ENCODE peak calls at places on chromosomes 11 and 22, in six cellular contexts. F, Z, W, U, J and A are unnamed samples.

GRCh38 chr22:37768273-37768672 is 39.5 kb upstream of the GCAT start:
- DNase-seq in U (peak; percentile 69), J (no peak), W (no peak), F (no peak), Z (no peak), A (no peak)

GRCh38 chr11:123590296-123590912 is 64.0 kb downstream of the SCN3B start:
- DNase-seq in U (no peak), W (peak; percentile 20), Z (no peak), J (no peak), F (no peak), A (peak; percentile 72)

GRCh38 chr11:197741-198235 is 4.9 kb downstream of the SCGB1C1 start:
- DNase-seq in F (peak; percentile 31), W (no peak), U (peak; percentile 25), J (no peak), Z (no peak), A (no peak)

GRCh38 chr11:21514298-21514697 is 678.6 kb upstream of the ANO5 start:
- DNase-seq in W (no peak), U (peak; percentile 67), F (peak; percentile 54), Z (no peak), J (peak; percentile 53), A (no peak)

GRCh38 chr11:115496892-115497291 is 7.3 kb downstream of the CADM1 start:
- DNase-seq in W (no peak), U (no peak), J (no peak), Z (no peak), F (no peak), A (no peak)

GRCh38 chr11:65437436-65438227 is 15.0 kb downstream of the NEAT1 start:
- DNase-seq in Z (no peak), J (no peak), F (no peak), W (no peak), U (no peak), A (no peak)

GRCh38 chr11:61890536-61891330 is 612 bp downstream of the FADS3 start:
- DNase-seq in F (peak; percentile 73), W (peak; percentile 57), Z (peak; percentile 61), U (peak; percentile 80), J (peak; percentile 69), A (peak; percentile 74)

GRCh38 chr22:22689621-22690345 is 45.4 kb downstream of the GGTLC2 start:
- DNase-seq in Z (no peak), F (no peak), J (no peak), U (no peak), W (no peak), A (no peak)

GRCh38 chr11:134341805-134342571 is 10.2 kb downstream of the GLB1L2 start:
- DNase-seq in Z (no peak), F (no peak), J (no peak), W (no peak), U (no peak), A (no peak)

GRCh38 chr11:33690290-33691050 is 10.2 kb downstream of the C11orf91 start:
- DNase-seq in J (no peak), F (no peak), W (peak; percentile 97), Z (no peak), U (no peak), A (peak; percentile 89)

GRCh38 chr11:109076870-109077269 is 345.1 kb upstream of the C11orf87 start:
- DNase-seq in W (no peak), J (no peak), U (no peak), Z (no peak), F (no peak), A (peak; percentile 11)

GRCh38 chr22:23531966-23532735 is 47.9 kb downstream of the IGLL1 start:
- DNase-seq in W (no peak), Z (no peak), U (peak; percentile 45), J (no peak), F (peak; percentile 41), A (no peak)

GRCh38 chr11:112751312-112751711 is 209.9 kb upstream of the NCAM1 start:
- DNase-seq in W (no peak), F (no peak), J (no peak), U (no peak), Z (no peak), A (no peak)

GRCh38 chr11:368414-369335 is 624 bp upstream of the B4GALNT4 start:
- DNase-seq in F (no peak), J (peak; percentile 70), Z (no peak), W (peak; percentile 7), U (peak; percentile 73), A (no peak)

GRCh38 chr11:61913699-61914395 is 3.5 kb downstream of the RAB3IL1 start:
- DNase-seq in J (no peak), U (no peak), W (no peak), F (no peak), Z (no peak), A (no peak)

GRCh38 chr22:29305836-29306174 is 645 bp upstream of the GAS2L1 start:
- DNase-seq in Z (no peak), J (no peak), F (no peak), U (no peak), W (no peak), A (no peak)

GRCh38 chr22:30196141-30196866 is 50.3 kb downstream of the LIF start:
- DNase-seq in U (peak; percentile 90), W (peak; percentile 100), F (no peak), J (peak; percentile 52), Z (peak; percentile 64), A (peak; percentile 98)

GRCh38 chr22:46537221-46537945 is at the start of gene CELSR1:
- DNase-seq in U (peak; percentile 87), F (no peak), W (no peak), Z (peak; percentile 66), J (peak; percentile 84), A (peak; percentile 74)

GRCh38 chr11:17750013-17750816 is 15.6 kb downstream of the KCNC1 start:
- DNase-seq in J (peak; percentile 30), Z (no peak), U (no peak), W (no peak), F (peak; percentile 34), A (no peak)

GRCh38 chr11:11740081-11740702 is 101.6 kb upstream of the USP47 start:
- DNase-seq in W (no peak), J (no peak), Z (no peak), F (no peak), U (no peak), A (no peak)

GRCh38 chr22:36333632-36334031 is 54.1 kb downstream of the MYH9 start:
- DNase-seq in W (no peak), Z (no peak), F (no peak), U (no peak), J (no peak), A (no peak)

GRCh38 chr22:40213478-40213877 is 35.8 kb downstream of the TNRC6B start:
- DNase-seq in J (no peak), F (no peak), U (no peak), Z (no peak), W (no peak), A (no peak)

GRCh38 chr22:41857160-41857859 is 24.4 kb downstream of the SREBF2 start:
- DNase-seq in J (peak; percentile 76), F (no peak), W (peak; percentile 41), Z (peak; percentile 56), U (peak; percentile 91), A (peak; percentile 94)

GRCh38 chr11:44573333-44573732 is 7.9 kb downstream of the CD82 start:
- DNase-seq in U (no peak), F (no peak), J (no peak), Z (no peak), W (no peak), A (no peak)

GRCh38 chr11:17613428-17613962 is 66.4 kb downstream of the OTOG start:
- DNase-seq in F (peak; percentile 43), U (no peak), Z (no peak), J (no peak), W (no peak), A (no peak)

GRCh38 chr22:33831207-33831606 is 89.1 kb downstream of the LARGE1 start:
- DNase-seq in J (no peak), F (no peak), Z (no peak), W (no peak), U (no peak), A (no peak)

GRCh38 chr22:31130873-31131272 is 8.1 kb downstream of the INPP5J start:
- DNase-seq in Z (no peak), F (no peak), W (no peak), J (no peak), U (peak; percentile 31), A (no peak)

DNA sequence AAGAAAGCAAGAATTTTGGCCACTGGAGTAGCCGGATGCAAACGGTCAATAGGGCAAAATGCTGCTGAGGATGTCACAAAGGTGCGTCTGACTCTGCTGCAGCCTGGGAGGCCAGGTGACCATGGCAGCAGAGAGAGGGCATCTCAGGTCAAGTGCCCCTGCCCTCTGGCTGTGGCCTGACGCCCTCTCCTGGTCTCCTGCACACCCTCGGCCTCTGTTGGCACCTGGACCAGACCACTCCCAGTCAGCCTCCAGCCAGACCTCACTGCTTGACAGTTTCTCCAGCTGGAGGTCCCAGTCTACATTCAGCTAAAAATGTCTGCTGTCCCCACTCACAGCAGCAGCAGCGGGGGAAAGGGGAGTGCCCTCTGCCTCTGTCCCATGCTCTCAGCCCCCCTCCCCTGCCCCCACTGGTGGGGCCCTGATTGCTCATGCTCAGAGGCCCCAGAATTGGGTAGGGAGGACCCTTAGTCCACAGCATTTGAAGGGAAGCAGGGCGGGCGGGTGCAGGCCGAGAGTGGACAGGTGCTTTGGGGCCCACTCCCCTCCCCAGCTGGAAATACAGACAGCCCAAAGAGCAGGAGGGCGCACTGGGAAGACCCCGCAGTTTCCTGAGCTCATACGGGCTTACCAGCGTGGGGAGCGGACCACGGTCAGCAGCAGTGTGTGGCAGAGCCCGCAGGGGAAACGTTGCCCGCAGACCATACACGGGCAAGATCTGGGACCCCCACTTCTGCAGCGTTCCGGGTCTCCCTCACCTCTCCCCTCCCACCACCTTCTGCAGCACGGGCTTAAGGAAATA is 1.6 kb upstream of the BRSK2 start:
- DNase-seq in F (peak; percentile 62), J (peak; percentile 27), Z (no peak), W (no peak), U (peak; percentile 82), A (peak; percentile 13)
- TF ChIP-seq CTCF in F (no peak), J (no peak), Z (no peak), W (no peak), U (peak; percentile 65), A (no peak)

GRCh38 chr11:60485987-60486386 is 6.6 kb upstream of the MS4A12 start:
- DNase-seq in J (peak; percentile 7), W (no peak), U (peak; percentile 80), F (no peak), Z (peak; percentile 89), A (peak; percentile 5)
- TF ChIP-seq CTCF in J (no peak), W (peak; percentile 20), U (peak; percentile 89), F (peak; percentile 30), Z (peak; percentile 87), A (no peak)

DNA sequence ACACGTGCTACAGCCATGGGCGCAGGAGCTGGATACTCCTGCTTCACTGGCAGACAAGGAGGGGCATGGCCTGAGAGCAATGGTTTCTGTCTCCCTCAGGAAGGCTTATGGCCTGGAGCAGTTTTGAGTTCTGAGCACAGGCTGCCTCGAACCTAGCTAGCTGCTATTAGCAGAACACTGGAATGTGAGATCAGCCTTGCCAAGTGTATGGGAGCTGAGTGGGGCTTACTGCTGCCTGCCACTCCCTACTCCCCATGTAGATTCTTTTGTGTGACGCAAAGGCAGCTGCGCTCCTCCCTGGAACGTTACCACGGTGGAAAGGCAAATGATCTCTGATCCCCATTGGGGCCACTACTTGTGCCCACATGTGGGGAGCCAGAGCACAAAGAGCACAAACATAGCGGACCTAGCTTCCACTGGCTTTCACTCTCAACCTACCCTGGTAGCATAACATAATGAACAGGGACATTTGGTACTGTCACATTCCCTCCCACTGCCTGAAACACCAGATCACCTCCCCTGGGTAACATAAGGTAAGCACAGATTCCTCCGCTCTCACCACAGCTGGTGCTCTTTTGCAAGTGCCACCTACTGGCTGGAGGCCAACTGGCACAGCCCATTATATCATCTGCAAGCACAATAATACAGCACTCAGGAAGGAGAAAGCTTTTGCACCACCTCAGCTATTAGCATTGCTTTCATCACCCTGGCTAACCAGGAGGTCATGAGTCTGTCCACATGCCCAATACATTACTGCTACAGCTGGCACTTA is 84.6 kb upstream of the GUCY1A2 start:
- DNase-seq in Z (no peak), F (peak; percentile 36), J (no peak), U (no peak), W (no peak), A (peak; percentile 14)
- TF ChIP-seq CTCF in Z (no peak), F (no peak), J (no peak), U (no peak), W (no peak), A (no peak)

GRCh38 chr22:42901790-42902508 is 44.9 kb upstream of the ARFGAP3 start:
- DNase-seq in Z (no peak), J (no peak), F (no peak), U (no peak), W (no peak), A (no peak)
- TF ChIP-seq CTCF in Z (peak; percentile 13), J (peak; percentile 24), F (no peak), U (peak; percentile 63), W (peak; percentile 58), A (no peak)